ENCODE peak calls at places on chromosomes 7 and 10, in five cellular contexts. O is heart right ventricle, P is thoracic aorta, X is dorsolateral prefrontal cortex, B is ovary. S is an unnamed sample.

GRCh38 chr10:102593804-102594079 is 50.5 kb upstream of the TRIM8 start:
- DNase-seq in O (no peak), P (no peak), X (no peak), B (no peak), S (no peak)

GRCh38 chr7:138246391-138246790 is 170.1 kb downstream of the AKR1D1 start:
- DNase-seq in O (no peak), P (no peak), X (no peak), B (no peak), S (no peak)

GRCh38 chr10:100122780-100123179 is 41.1 kb upstream of the CPN1 start:
- DNase-seq in O (no peak), P (no peak), X (no peak), B (no peak), S (no peak)

GRCh38 chr10:58781873-58782488 is 269.3 kb downstream of the BICC1 start:
- DNase-seq in O (no peak), P (no peak), X (no peak), B (no peak), S (no peak)

GRCh38 chr7:151415375-151416112 is 5.7 kb upstream of the WDR86 start:
- DNase-seq in O (no peak), P (no peak), X (no peak), B (no peak), S (no peak)

GRCh38 chr10:66931340-66931948 is 5.6 kb downstream of the LRRTM3 start:
- DNase-seq in O (no peak), P (no peak), X (no peak), B (no peak), S (no peak)

GRCh38 chr7:45662018-45662417 is 87.8 kb downstream of the ADCY1 start:
- DNase-seq in O (no peak), P (no peak), X (no peak), B (no peak), S (no peak)

GRCh38 chr7:1698221-1698620 is 28.1 kb downstream of the ELFN1 start:
- DNase-seq in O (no peak), P (no peak), X (peak), B (no peak), S (no peak)

GRCh38 chr7:47453093-47454056 is 128.5 kb downstream of the TNS3 start:
- DNase-seq in O (peak), P (peak), X (no peak), B (peak), S (peak)

GRCh38 chr10:113492181-113492580 is 60.7 kb upstream of the HABP2 start:
- DNase-seq in O (no peak), P (no peak), X (no peak), B (no peak), S (no peak)

GRCh38 chr10:5762531-5762930 is 50.7 kb downstream of the GDI2 start:
- DNase-seq in O (no peak), P (no peak), X (no peak), B (no peak), S (no peak)

GRCh38 chr7:107048783-107049418 is 4.4 kb downstream of the PRKAR2B start:
- DNase-seq in O (no peak), P (no peak), X (no peak), B (no peak), S (no peak)
- H3K27ac ChIP-seq in O (no peak), P (no peak), X (no peak), B (no peak), S (no peak)

GRCh38 chr10:73655257-73655989 is 406 bp downstream of the SYNPO2L start:
- DNase-seq in O (no peak), P (no peak), X (no peak), B (no peak), S (no peak)
- H3K27ac ChIP-seq in O (peak), P (peak), X (no peak), B (no peak), S (no peak)

GRCh38 chr7:157309990-157310668 is 26.7 kb upstream of the DNAJB6 start:
- DNase-seq in O (no peak), P (no peak), X (no peak), B (no peak), S (no peak)

GRCh38 chr7:157306836-157307533 is 29.8 kb upstream of the DNAJB6 start:
- DNase-seq in O (no peak), P (no peak), X (no peak), B (no peak), S (peak)

GRCh38 chr7:157302314-157302711 is 34.5 kb upstream of the DNAJB6 start:
- DNase-seq in O (peak), P (no peak), X (no peak), B (no peak), S (peak)

GRCh38 chr7:157310676-157311185 is 26.1 kb upstream of the DNAJB6 start:
- DNase-seq in O (no peak), P (no peak), X (no peak), B (no peak), S (no peak)

DNA sequence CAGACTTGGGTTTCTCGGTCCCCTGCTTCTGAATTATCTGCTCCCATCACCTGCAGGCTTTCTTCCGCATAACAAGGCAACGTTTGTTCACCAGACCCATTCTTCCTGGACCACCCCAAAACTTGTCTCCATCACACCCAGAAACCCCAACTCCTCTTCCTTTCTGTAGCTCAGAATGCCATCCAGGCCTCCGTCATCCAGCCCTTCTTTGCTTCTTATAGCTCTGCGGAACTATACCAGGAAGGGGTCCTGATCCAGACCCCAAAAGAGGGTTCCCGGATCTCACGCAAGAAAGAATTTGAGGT is 29.3 kb upstream of the DNAJB6 start:
- DNase-seq in O (no peak), P (no peak), X (no peak), B (no peak), S (no peak)
- H3K27ac ChIP-seq in O (no peak), P (no peak), X (no peak), B (no peak), S (no peak)

GRCh38 chr7:129435414-129435829 is 1.2 kb downstream of the STRIP2 start:
- DNase-seq in O (no peak), P (no peak), X (no peak), B (no peak), S (no peak)
- H3K27ac ChIP-seq in O (no peak), P (no peak), X (no peak), B (no peak), S (no peak)

GRCh38 chr10:88063861-88064521 is 200.6 kb downstream of the PTEN start:
- DNase-seq in O (no peak), P (no peak), X (no peak), B (no peak), S (no peak)
- H3K27ac ChIP-seq in O (no peak), P (peak), X (no peak), B (no peak), S (peak)

GRCh38 chr10:103696094-103696410 is 159.3 kb downstream of the SH3PXD2A start:
- DNase-seq in O (no peak), P (no peak), X (no peak), B (no peak), S (peak)
- H3K27ac ChIP-seq in O (peak), P (peak), X (peak), B (no peak), S (peak)

DNA sequence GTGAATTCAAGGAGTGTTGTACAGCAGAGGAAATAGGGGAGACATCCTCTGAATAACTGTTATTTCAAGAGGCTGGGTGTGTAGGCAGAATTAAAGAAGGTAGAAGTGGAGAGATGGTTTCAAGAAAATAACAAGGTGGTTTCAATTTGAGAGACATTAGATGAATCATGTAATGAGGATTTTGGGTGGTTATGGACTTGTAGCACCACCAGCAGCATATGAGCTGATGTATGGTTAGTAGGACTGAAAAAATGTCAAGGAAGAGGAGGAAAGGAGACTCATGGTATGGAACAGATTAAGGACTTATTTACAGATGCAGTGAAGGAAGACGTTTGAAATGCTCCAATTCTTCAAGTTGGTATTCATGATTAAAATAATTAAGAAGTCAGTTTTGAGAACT is 166.2 kb downstream of the EXOC4 start:
- DNase-seq in O (no peak), P (no peak), X (no peak), B (no peak), S (no peak)
- H3K27ac ChIP-seq in O (no peak), P (no peak), X (no peak), B (no peak), S (no peak)

GRCh38 chr7:80150621-80151273 is 16.1 kb downstream of the GNAI1 start:
- DNase-seq in O (no peak), P (no peak), X (no peak), B (no peak), S (no peak)
- H3K27ac ChIP-seq in O (no peak), P (no peak), X (peak), B (no peak), S (no peak)

GRCh38 chr10:98696516-98696915 is 249.8 kb upstream of the HPS1 start:
- DNase-seq in O (no peak), P (no peak), X (no peak), B (no peak), S (no peak)

GRCh38 chr10:98694863-98695262 is 248.1 kb upstream of the HPS1 start:
- DNase-seq in O (no peak), P (no peak), X (no peak), B (no peak), S (no peak)

GRCh38 chr10:98694014-98694413 is 247.3 kb upstream of the HPS1 start:
- DNase-seq in O (no peak), P (no peak), X (no peak), B (no peak), S (no peak)
- H3K27ac ChIP-seq in O (no peak), P (no peak), X (no peak), B (no peak), S (no peak)

S was measured in left lung.